ENCODE peak calls at places on chromosomes 16 and 17, in ten cellular contexts. One of them, this sample, is unnamed.

GRCh38 chr17:59826741-59827453 is 65.8 kb downstream of the TUBD1 start:
- DNase-seq in SHP77: no peak
- DNase-seq in A549: no peak
- DNase-seq in AML-193: no peak
- DNase-seq in NCI-H1436: no peak
- DNase-seq in HEK293T: no peak
- DNase-seq in activated CD8-positive, alpha-beta memory T cell treated with anti-CD3 and anti-CD28 coated beads for 1 hour: no peak
- DNase-seq in effector memory CD4-positive, alpha-beta T cell: no peak
- DNase-seq in epithelial cell of esophagus: no peak
- DNase-seq in ureter: no peak
- DNase-seq in this sample: no peak

GRCh38 chr17:7380321-7380720 is 568 bp upstream of the TNK1 start:
- DNase-seq in SHP77: no peak
- DNase-seq in A549: no peak
- DNase-seq in AML-193: no peak
- DNase-seq in NCI-H1436: no peak
- DNase-seq in HEK293T: no peak
- DNase-seq in activated CD8-positive, alpha-beta memory T cell treated with anti-CD3 and anti-CD28 coated beads for 1 hour: no peak
- DNase-seq in effector memory CD4-positive, alpha-beta T cell: no peak
- DNase-seq in epithelial cell of esophagus: peak; percentile 46
- DNase-seq in ureter: peak; percentile 66
- DNase-seq in this sample: no peak

GRCh38 chr16:50469744-50470301 is 78.4 kb upstream of the NKD1 start:
- DNase-seq in SHP77: peak; percentile 85
- DNase-seq in A549: no peak
- DNase-seq in AML-193: no peak
- DNase-seq in NCI-H1436: no peak
- DNase-seq in HEK293T: no peak
- DNase-seq in activated CD8-positive, alpha-beta memory T cell treated with anti-CD3 and anti-CD28 coated beads for 1 hour: no peak
- DNase-seq in effector memory CD4-positive, alpha-beta T cell: no peak
- DNase-seq in epithelial cell of esophagus: no peak
- DNase-seq in ureter: no peak
- DNase-seq in this sample: no peak

GRCh38 chr17:77951123-77951522 is 7.4 kb upstream of the TNRC6C start:
- DNase-seq in SHP77: no peak
- DNase-seq in A549: no peak
- DNase-seq in AML-193: no peak
- DNase-seq in NCI-H1436: no peak
- DNase-seq in HEK293T: no peak
- DNase-seq in activated CD8-positive, alpha-beta memory T cell treated with anti-CD3 and anti-CD28 coated beads for 1 hour: no peak
- DNase-seq in effector memory CD4-positive, alpha-beta T cell: no peak
- DNase-seq in epithelial cell of esophagus: no peak
- DNase-seq in ureter: no peak
- DNase-seq in this sample: no peak

GRCh38 chr16:80580109-80580832 is 39.5 kb downstream of the DYNLRB2 start:
- DNase-seq in SHP77: no peak
- DNase-seq in A549: peak; percentile 4
- DNase-seq in AML-193: no peak
- DNase-seq in NCI-H1436: no peak
- DNase-seq in HEK293T: no peak
- DNase-seq in activated CD8-positive, alpha-beta memory T cell treated with anti-CD3 and anti-CD28 coated beads for 1 hour: peak; percentile 25
- DNase-seq in effector memory CD4-positive, alpha-beta T cell: peak; percentile 32
- DNase-seq in epithelial cell of esophagus: no peak
- DNase-seq in ureter: no peak
- DNase-seq in this sample: no peak

GRCh38 chr17:7523033-7523432 is 25.8 kb upstream of the TNFSF12 start:
- DNase-seq in SHP77: peak; percentile 46
- DNase-seq in A549: peak; percentile 63
- DNase-seq in AML-193: no peak
- DNase-seq in NCI-H1436: no peak
- DNase-seq in HEK293T: peak; percentile 49
- DNase-seq in activated CD8-positive, alpha-beta memory T cell treated with anti-CD3 and anti-CD28 coated beads for 1 hour: peak; percentile 36
- DNase-seq in effector memory CD4-positive, alpha-beta T cell: peak; percentile 36
- DNase-seq in epithelial cell of esophagus: no peak
- DNase-seq in ureter: no peak
- DNase-seq in this sample: peak; percentile 47

GRCh38 chr17:50892101-50892776 is 26.1 kb upstream of the TOB1 start:
- DNase-seq in SHP77: no peak
- DNase-seq in A549: no peak
- DNase-seq in AML-193: no peak
- DNase-seq in NCI-H1436: no peak
- DNase-seq in HEK293T: no peak
- DNase-seq in activated CD8-positive, alpha-beta memory T cell treated with anti-CD3 and anti-CD28 coated beads for 1 hour: no peak
- DNase-seq in effector memory CD4-positive, alpha-beta T cell: no peak
- DNase-seq in epithelial cell of esophagus: no peak
- DNase-seq in ureter: no peak
- DNase-seq in this sample: no peak

GRCh38 chr17:751269-752001 is 629 bp downstream of the GEMIN4 start:
- DNase-seq in SHP77: peak; percentile 26
- DNase-seq in A549: peak; percentile 62
- DNase-seq in AML-193: no peak
- DNase-seq in NCI-H1436: peak; percentile 23
- DNase-seq in HEK293T: peak; percentile 20
- DNase-seq in activated CD8-positive, alpha-beta memory T cell treated with anti-CD3 and anti-CD28 coated beads for 1 hour: peak; percentile 33
- DNase-seq in effector memory CD4-positive, alpha-beta T cell: peak; percentile 34
- DNase-seq in epithelial cell of esophagus: peak; percentile 52
- DNase-seq in ureter: no peak
- DNase-seq in this sample: peak; percentile 20

GRCh38 chr17:17728550-17729251 is 47.4 kb downstream of the RAI1 start:
- DNase-seq in SHP77: no peak
- DNase-seq in A549: peak; percentile 62
- DNase-seq in AML-193: no peak
- DNase-seq in NCI-H1436: no peak
- DNase-seq in HEK293T: no peak
- DNase-seq in activated CD8-positive, alpha-beta memory T cell treated with anti-CD3 and anti-CD28 coated beads for 1 hour: no peak
- DNase-seq in effector memory CD4-positive, alpha-beta T cell: no peak
- DNase-seq in epithelial cell of esophagus: peak; percentile 78
- DNase-seq in ureter: no peak
- DNase-seq in this sample: no peak

GRCh38 chr17:42531455-42532354 is 4.3 kb upstream of the NAGLU start:
- DNase-seq in SHP77: peak; percentile 53
- DNase-seq in A549: peak; percentile 86
- DNase-seq in AML-193: peak; percentile 64
- DNase-seq in NCI-H1436: peak; percentile 40
- DNase-seq in HEK293T: peak; percentile 60
- DNase-seq in activated CD8-positive, alpha-beta memory T cell treated with anti-CD3 and anti-CD28 coated beads for 1 hour: peak; percentile 38
- DNase-seq in effector memory CD4-positive, alpha-beta T cell: peak; percentile 44
- DNase-seq in epithelial cell of esophagus: peak; percentile 50
- DNase-seq in ureter: no peak
- DNase-seq in this sample: peak; percentile 64

GRCh38 chr16:30902070-30902972 is 5.9 kb downstream of the CTF1 start:
- DNase-seq in SHP77: peak; percentile 45
- DNase-seq in A549: peak; percentile 77
- DNase-seq in AML-193: peak; percentile 45
- DNase-seq in NCI-H1436: peak; percentile 40
- DNase-seq in HEK293T: peak; percentile 91
- DNase-seq in activated CD8-positive, alpha-beta memory T cell treated with anti-CD3 and anti-CD28 coated beads for 1 hour: peak; percentile 39
- DNase-seq in effector memory CD4-positive, alpha-beta T cell: peak; percentile 38
- DNase-seq in epithelial cell of esophagus: peak; percentile 59
- DNase-seq in ureter: peak; percentile 70
- DNase-seq in this sample: peak; percentile 89

GRCh38 chr17:68599091-68599872 is 1.9 kb downstream of the FAM20A start:
- DNase-seq in SHP77: no peak
- DNase-seq in A549: no peak
- DNase-seq in AML-193: no peak
- DNase-seq in NCI-H1436: no peak
- DNase-seq in HEK293T: no peak
- DNase-seq in activated CD8-positive, alpha-beta memory T cell treated with anti-CD3 and anti-CD28 coated beads for 1 hour: no peak
- DNase-seq in effector memory CD4-positive, alpha-beta T cell: no peak
- DNase-seq in epithelial cell of esophagus: no peak
- DNase-seq in ureter: no peak
- DNase-seq in this sample: no peak

GRCh38 chr17:18225562-18226283 is at the start of gene LLGL1:
- DNase-seq in SHP77: no peak
- DNase-seq in A549: no peak
- DNase-seq in AML-193: no peak
- DNase-seq in NCI-H1436: no peak
- DNase-seq in HEK293T: peak; percentile 18
- DNase-seq in activated CD8-positive, alpha-beta memory T cell treated with anti-CD3 and anti-CD28 coated beads for 1 hour: no peak
- DNase-seq in effector memory CD4-positive, alpha-beta T cell: no peak
- DNase-seq in epithelial cell of esophagus: no peak
- DNase-seq in ureter: no peak
- DNase-seq in this sample: peak; percentile 32

GRCh38 chr16:57264950-57265371 is 19.5 kb downstream of the PLLP start:
- DNase-seq in SHP77: no peak
- DNase-seq in A549: no peak
- DNase-seq in AML-193: no peak
- DNase-seq in NCI-H1436: no peak
- DNase-seq in HEK293T: no peak
- DNase-seq in activated CD8-positive, alpha-beta memory T cell treated with anti-CD3 and anti-CD28 coated beads for 1 hour: no peak
- DNase-seq in effector memory CD4-positive, alpha-beta T cell: no peak
- DNase-seq in epithelial cell of esophagus: peak; percentile 31
- DNase-seq in ureter: no peak
- DNase-seq in this sample: no peak

GRCh38 chr17:40290629-40291296 is 3.1 kb downstream of the CDC6 start:
- DNase-seq in SHP77: peak; percentile 36
- DNase-seq in A549: peak; percentile 89
- DNase-seq in AML-193: peak; percentile 80
- DNase-seq in NCI-H1436: peak; percentile 49
- DNase-seq in HEK293T: no peak
- DNase-seq in activated CD8-positive, alpha-beta memory T cell treated with anti-CD3 and anti-CD28 coated beads for 1 hour: no peak
- DNase-seq in effector memory CD4-positive, alpha-beta T cell: peak; percentile 9
- DNase-seq in epithelial cell of esophagus: peak; percentile 93
- DNase-seq in ureter: no peak
- DNase-seq in this sample: no peak

GRCh38 chr17:66462010-66462409 is 159.6 kb downstream of the PRKCA start:
- DNase-seq in SHP77: no peak
- DNase-seq in A549: no peak
- DNase-seq in AML-193: peak; percentile 13
- DNase-seq in NCI-H1436: no peak
- DNase-seq in HEK293T: no peak
- DNase-seq in activated CD8-positive, alpha-beta memory T cell treated with anti-CD3 and anti-CD28 coated beads for 1 hour: no peak
- DNase-seq in effector memory CD4-positive, alpha-beta T cell: no peak
- DNase-seq in epithelial cell of esophagus: no peak
- DNase-seq in ureter: no peak
- DNase-seq in this sample: no peak

GRCh38 chr16:47037746-47038458 is 64.4 kb upstream of the DNAJA2 start:
- DNase-seq in SHP77: peak; percentile 81
- DNase-seq in A549: peak; percentile 79
- DNase-seq in AML-193: peak; percentile 64
- DNase-seq in NCI-H1436: peak; percentile 74
- DNase-seq in HEK293T: peak; percentile 92
- DNase-seq in activated CD8-positive, alpha-beta memory T cell treated with anti-CD3 and anti-CD28 coated beads for 1 hour: peak; percentile 88
- DNase-seq in effector memory CD4-positive, alpha-beta T cell: peak; percentile 79
- DNase-seq in epithelial cell of esophagus: peak; percentile 74
- DNase-seq in ureter: peak; percentile 89
- DNase-seq in this sample: peak; percentile 98

GRCh38 chr17:14922421-14922820 is 342.7 kb downstream of the PMP22 start:
- DNase-seq in SHP77: no peak
- DNase-seq in A549: no peak
- DNase-seq in AML-193: no peak
- DNase-seq in NCI-H1436: no peak
- DNase-seq in HEK293T: no peak
- DNase-seq in activated CD8-positive, alpha-beta memory T cell treated with anti-CD3 and anti-CD28 coated beads for 1 hour: no peak
- DNase-seq in effector memory CD4-positive, alpha-beta T cell: no peak
- DNase-seq in epithelial cell of esophagus: no peak
- DNase-seq in ureter: no peak
- DNase-seq in this sample: no peak

GRCh38 chr17:66813314-66813713 is 21.6 kb upstream of the CACNG5 start:
- DNase-seq in SHP77: no peak
- DNase-seq in A549: no peak
- DNase-seq in AML-193: no peak
- DNase-seq in NCI-H1436: no peak
- DNase-seq in HEK293T: no peak
- DNase-seq in activated CD8-positive, alpha-beta memory T cell treated with anti-CD3 and anti-CD28 coated beads for 1 hour: no peak
- DNase-seq in effector memory CD4-positive, alpha-beta T cell: no peak
- DNase-seq in epithelial cell of esophagus: no peak
- DNase-seq in ureter: no peak
- DNase-seq in this sample: no peak

GRCh38 chr17:35731239-35731931 is at the start of gene RASL10B:
- DNase-seq in SHP77: peak; percentile 49
- DNase-seq in A549: no peak
- DNase-seq in AML-193: no peak
- DNase-seq in NCI-H1436: peak; percentile 52
- DNase-seq in HEK293T: peak; percentile 57
- DNase-seq in activated CD8-positive, alpha-beta memory T cell treated with anti-CD3 and anti-CD28 coated beads for 1 hour: peak; percentile 32
- DNase-seq in effector memory CD4-positive, alpha-beta T cell: no peak
- DNase-seq in epithelial cell of esophagus: peak; percentile 39
- DNase-seq in ureter: peak; percentile 56
- DNase-seq in this sample: peak; percentile 92

GRCh38 chr16:75058815-75059214 is 57.8 kb downstream of the LDHD start:
- DNase-seq in SHP77: no peak
- DNase-seq in A549: no peak
- DNase-seq in AML-193: no peak
- DNase-seq in NCI-H1436: no peak
- DNase-seq in HEK293T: no peak
- DNase-seq in activated CD8-positive, alpha-beta memory T cell treated with anti-CD3 and anti-CD28 coated beads for 1 hour: no peak
- DNase-seq in effector memory CD4-positive, alpha-beta T cell: no peak
- DNase-seq in epithelial cell of esophagus: no peak
- DNase-seq in ureter: no peak
- DNase-seq in this sample: no peak

GRCh38 chr17:83029571-83029970 is 49.8 kb upstream of the METRNL start:
- DNase-seq in SHP77: no peak
- DNase-seq in A549: no peak
- DNase-seq in AML-193: no peak
- DNase-seq in NCI-H1436: no peak
- DNase-seq in HEK293T: no peak
- DNase-seq in activated CD8-positive, alpha-beta memory T cell treated with anti-CD3 and anti-CD28 coated beads for 1 hour: no peak
- DNase-seq in effector memory CD4-positive, alpha-beta T cell: no peak
- DNase-seq in epithelial cell of esophagus: no peak
- DNase-seq in ureter: no peak
- DNase-seq in this sample: no peak

GRCh38 chr16:79754081-79754872 is 153.7 kb upstream of the MAF start:
- DNase-seq in SHP77: no peak
- DNase-seq in A549: no peak
- DNase-seq in AML-193: no peak
- DNase-seq in NCI-H1436: no peak
- DNase-seq in HEK293T: no peak
- DNase-seq in activated CD8-positive, alpha-beta memory T cell treated with anti-CD3 and anti-CD28 coated beads for 1 hour: no peak
- DNase-seq in effector memory CD4-positive, alpha-beta T cell: no peak
- DNase-seq in epithelial cell of esophagus: no peak
- DNase-seq in ureter: no peak
- DNase-seq in this sample: no peak

GRCh38 chr16:85162478-85163277 is 50.4 kb upstream of the CIBAR2 start:
- DNase-seq in SHP77: peak; percentile 66
- DNase-seq in A549: no peak
- DNase-seq in AML-193: no peak
- DNase-seq in NCI-H1436: no peak
- DNase-seq in HEK293T: no peak
- DNase-seq in activated CD8-positive, alpha-beta memory T cell treated with anti-CD3 and anti-CD28 coated beads for 1 hour: no peak
- DNase-seq in effector memory CD4-positive, alpha-beta T cell: no peak
- DNase-seq in epithelial cell of esophagus: no peak
- DNase-seq in ureter: peak; percentile 70
- DNase-seq in this sample: no peak

GRCh38 chr17:55410722-55411462 is 10.7 kb downstream of the MMD start:
- DNase-seq in SHP77: no peak
- DNase-seq in A549: no peak
- DNase-seq in AML-193: no peak
- DNase-seq in NCI-H1436: no peak
- DNase-seq in HEK293T: no peak
- DNase-seq in activated CD8-positive, alpha-beta memory T cell treated with anti-CD3 and anti-CD28 coated beads for 1 hour: no peak
- DNase-seq in effector memory CD4-positive, alpha-beta T cell: no peak
- DNase-seq in epithelial cell of esophagus: peak; percentile 28
- DNase-seq in ureter: no peak
- DNase-seq in this sample: no peak

GRCh38 chr16:2816751-2817495 is at the start of gene PRSS21:
- DNase-seq in SHP77: no peak
- DNase-seq in A549: no peak
- DNase-seq in AML-193: no peak
- DNase-seq in NCI-H1436: no peak
- DNase-seq in HEK293T: no peak
- DNase-seq in activated CD8-positive, alpha-beta memory T cell treated with anti-CD3 and anti-CD28 coated beads for 1 hour: no peak
- DNase-seq in effector memory CD4-positive, alpha-beta T cell: peak; percentile 4
- DNase-seq in epithelial cell of esophagus: no peak
- DNase-seq in ureter: no peak
- DNase-seq in this sample: peak; percentile 90

GRCh38 chr17:3979276-3979583 is 15.0 kb upstream of the ATP2A3 start:
- DNase-seq in SHP77: no peak
- DNase-seq in A549: no peak
- DNase-seq in AML-193: no peak
- DNase-seq in NCI-H1436: no peak
- DNase-seq in HEK293T: no peak
- DNase-seq in activated CD8-positive, alpha-beta memory T cell treated with anti-CD3 and anti-CD28 coated beads for 1 hour: no peak
- DNase-seq in effector memory CD4-positive, alpha-beta T cell: no peak
- DNase-seq in epithelial cell of esophagus: no peak
- DNase-seq in ureter: no peak
- DNase-seq in this sample: no peak

GRCh38 chr16:23950898-23951297 is 115.1 kb downstream of the PRKCB start:
- DNase-seq in SHP77: no peak
- DNase-seq in A549: no peak
- DNase-seq in AML-193: no peak
- DNase-seq in NCI-H1436: no peak
- DNase-seq in HEK293T: no peak
- DNase-seq in activated CD8-positive, alpha-beta memory T cell treated with anti-CD3 and anti-CD28 coated beads for 1 hour: no peak
- DNase-seq in effector memory CD4-positive, alpha-beta T cell: no peak
- DNase-seq in epithelial cell of esophagus: no peak
- DNase-seq in ureter: no peak
- DNase-seq in this sample: no peak

This sample was measured in K562.